ENCODE peak calls at places on chromosomes 16 and 17, in ten cellular contexts. One of them, this sample, is unnamed. For H3K4me1, the result is how much of the 10 kb centered on the place peaks cover.

GRCh38 chr17:67111808-67112207 is 67.5 kb downstream of the CACNG1 start:
- DNase-seq in mammary epithelial cell: no peak
- DNase-seq in hepatocyte: no peak
- DNase-seq in uterus: no peak
- DNase-seq in CD8-positive, alpha-beta T cell: no peak
- DNase-seq in aorta: no peak
- DNase-seq in endodermal cell: no peak
- DNase-seq in breast epithelium: no peak
- DNase-seq in small intestine: peak
- DNase-seq in pancreas: no peak
- DNase-seq in this sample: no peak

GRCh38 chr17:40177275-40177874 is at the start of gene RAPGEFL1:
- DNase-seq in mammary epithelial cell: peak
- DNase-seq in hepatocyte: peak
- DNase-seq in uterus: peak
- DNase-seq in CD8-positive, alpha-beta T cell: peak
- DNase-seq in aorta: peak
- DNase-seq in endodermal cell: peak
- DNase-seq in breast epithelium: peak
- DNase-seq in small intestine: peak
- DNase-seq in pancreas: peak
- DNase-seq in this sample: peak

GRCh38 chr16:14377326-14377725 is 252.7 kb downstream of the PARN start:
- DNase-seq in mammary epithelial cell: no peak
- DNase-seq in hepatocyte: no peak
- DNase-seq in uterus: no peak
- DNase-seq in CD8-positive, alpha-beta T cell: no peak
- DNase-seq in aorta: no peak
- DNase-seq in endodermal cell: no peak
- DNase-seq in breast epithelium: no peak
- DNase-seq in small intestine: no peak
- DNase-seq in pancreas: no peak
- DNase-seq in this sample: no peak

GRCh38 chr17:80625627-80626026 is 81.0 kb downstream of the RPTOR start:
- DNase-seq in mammary epithelial cell: no peak
- DNase-seq in hepatocyte: no peak
- DNase-seq in uterus: no peak
- DNase-seq in CD8-positive, alpha-beta T cell: no peak
- DNase-seq in aorta: no peak
- DNase-seq in endodermal cell: peak
- DNase-seq in breast epithelium: no peak
- DNase-seq in small intestine: no peak
- DNase-seq in pancreas: no peak
- DNase-seq in this sample: no peak

GRCh38 chr16:53415504-53415903 is 18.8 kb upstream of the RBL2 start:
- DNase-seq in mammary epithelial cell: peak
- DNase-seq in hepatocyte: peak
- DNase-seq in uterus: no peak
- DNase-seq in CD8-positive, alpha-beta T cell: no peak
- DNase-seq in aorta: no peak
- DNase-seq in endodermal cell: peak
- DNase-seq in breast epithelium: no peak
- DNase-seq in small intestine: peak
- DNase-seq in pancreas: no peak
- DNase-seq in this sample: no peak

GRCh38 chr17:33137411-33137810 is 145.8 kb downstream of the SPACA3 start:
- DNase-seq in mammary epithelial cell: no peak
- DNase-seq in hepatocyte: no peak
- DNase-seq in uterus: no peak
- DNase-seq in CD8-positive, alpha-beta T cell: no peak
- DNase-seq in aorta: no peak
- DNase-seq in endodermal cell: no peak
- DNase-seq in breast epithelium: no peak
- DNase-seq in small intestine: no peak
- DNase-seq in pancreas: no peak
- DNase-seq in this sample: no peak

GRCh38 chr17:65370669-65371126 is 190.8 kb downstream of the AXIN2 start:
- DNase-seq in mammary epithelial cell: no peak
- DNase-seq in hepatocyte: peak
- DNase-seq in uterus: no peak
- DNase-seq in CD8-positive, alpha-beta T cell: no peak
- DNase-seq in aorta: no peak
- DNase-seq in endodermal cell: peak
- DNase-seq in breast epithelium: no peak
- DNase-seq in small intestine: peak
- DNase-seq in pancreas: peak
- DNase-seq in this sample: no peak

GRCh38 chr16:73916839-73917594 is 379.6 kb upstream of the PSMD7 start:
- DNase-seq in mammary epithelial cell: no peak
- DNase-seq in hepatocyte: peak
- DNase-seq in uterus: no peak
- DNase-seq in CD8-positive, alpha-beta T cell: no peak
- DNase-seq in aorta: no peak
- DNase-seq in endodermal cell: no peak
- DNase-seq in breast epithelium: no peak
- DNase-seq in small intestine: no peak
- DNase-seq in pancreas: no peak
- DNase-seq in this sample: no peak

GRCh38 chr16:57470683-57471082 is 8.2 kb downstream of the POLR2C start:
- DNase-seq in mammary epithelial cell: no peak
- DNase-seq in hepatocyte: peak
- DNase-seq in uterus: peak
- DNase-seq in CD8-positive, alpha-beta T cell: no peak
- DNase-seq in aorta: no peak
- DNase-seq in endodermal cell: no peak
- DNase-seq in breast epithelium: peak
- DNase-seq in small intestine: peak
- DNase-seq in pancreas: peak
- DNase-seq in this sample: peak

GRCh38 chr17:16915752-16916556 is 56.0 kb downstream of the TNFRSF13B start:
- DNase-seq in mammary epithelial cell: peak
- DNase-seq in hepatocyte: peak
- DNase-seq in uterus: no peak
- DNase-seq in CD8-positive, alpha-beta T cell: no peak
- DNase-seq in aorta: peak
- DNase-seq in endodermal cell: peak
- DNase-seq in breast epithelium: peak
- DNase-seq in small intestine: peak
- DNase-seq in pancreas: peak
- DNase-seq in this sample: no peak

GRCh38 chr17:51873302-51873701 is 285.2 kb downstream of the CA10 start:
- DNase-seq in mammary epithelial cell: no peak
- DNase-seq in hepatocyte: no peak
- DNase-seq in uterus: no peak
- DNase-seq in CD8-positive, alpha-beta T cell: no peak
- DNase-seq in aorta: no peak
- DNase-seq in endodermal cell: peak
- DNase-seq in breast epithelium: no peak
- DNase-seq in small intestine: no peak
- DNase-seq in pancreas: no peak
- DNase-seq in this sample: no peak

GRCh38 chr16:85577899-85578598 is 35.1 kb upstream of the GSE1 start:
- DNase-seq in mammary epithelial cell: no peak
- DNase-seq in hepatocyte: no peak
- DNase-seq in uterus: no peak
- DNase-seq in CD8-positive, alpha-beta T cell: no peak
- DNase-seq in aorta: no peak
- DNase-seq in endodermal cell: no peak
- DNase-seq in breast epithelium: no peak
- DNase-seq in small intestine: no peak
- DNase-seq in pancreas: no peak
- DNase-seq in this sample: no peak

GRCh38 chr16:85579199-85579598 is 33.9 kb upstream of the GSE1 start:
- DNase-seq in mammary epithelial cell: no peak
- DNase-seq in hepatocyte: no peak
- DNase-seq in uterus: no peak
- DNase-seq in CD8-positive, alpha-beta T cell: no peak
- DNase-seq in aorta: no peak
- DNase-seq in endodermal cell: peak
- DNase-seq in breast epithelium: no peak
- DNase-seq in small intestine: no peak
- DNase-seq in pancreas: no peak
- DNase-seq in this sample: no peak

GRCh38 chr16:85580684-85581083 is 32.4 kb upstream of the GSE1 start:
- DNase-seq in mammary epithelial cell: no peak
- DNase-seq in hepatocyte: no peak
- DNase-seq in uterus: no peak
- DNase-seq in CD8-positive, alpha-beta T cell: no peak
- DNase-seq in aorta: no peak
- DNase-seq in endodermal cell: no peak
- DNase-seq in breast epithelium: no peak
- DNase-seq in small intestine: no peak
- DNase-seq in pancreas: no peak
- DNase-seq in this sample: no peak

GRCh38 chr16:85578599-85578948 is 34.5 kb upstream of the GSE1 start:
- DNase-seq in mammary epithelial cell: no peak
- DNase-seq in hepatocyte: no peak
- DNase-seq in uterus: no peak
- DNase-seq in CD8-positive, alpha-beta T cell: no peak
- DNase-seq in aorta: no peak
- DNase-seq in endodermal cell: no peak
- DNase-seq in breast epithelium: no peak
- DNase-seq in small intestine: no peak
- DNase-seq in pancreas: no peak
- DNase-seq in this sample: no peak

GRCh38 chr16:85579883-85580607 is 33.1 kb upstream of the GSE1 start:
- DNase-seq in mammary epithelial cell: no peak
- DNase-seq in hepatocyte: no peak
- DNase-seq in uterus: no peak
- DNase-seq in CD8-positive, alpha-beta T cell: no peak
- DNase-seq in aorta: no peak
- DNase-seq in endodermal cell: no peak
- DNase-seq in breast epithelium: no peak
- DNase-seq in small intestine: no peak
- DNase-seq in pancreas: no peak
- DNase-seq in this sample: no peak
- H3K4me1 ChIP-seq in mammary epithelial cell: under half
- H3K4me1 ChIP-seq in hepatocyte: half or more
- H3K4me1 ChIP-seq in uterus: under half
- H3K4me1 ChIP-seq in CD8-positive, alpha-beta T cell: under half
- H3K4me1 ChIP-seq in aorta: under half
- H3K4me1 ChIP-seq in endodermal cell: under half
- H3K4me1 ChIP-seq in breast epithelium: under half
- H3K4me1 ChIP-seq in small intestine: under half
- H3K4me1 ChIP-seq in pancreas: under half
- H3K4me1 ChIP-seq in this sample: half or more

GRCh38 chr17:9199474-9200196 is 178.3 kb downstream of the NTN1 start:
- DNase-seq in mammary epithelial cell: no peak
- DNase-seq in hepatocyte: no peak
- DNase-seq in uterus: no peak
- DNase-seq in CD8-positive, alpha-beta T cell: no peak
- DNase-seq in aorta: no peak
- DNase-seq in endodermal cell: peak
- DNase-seq in breast epithelium: no peak
- DNase-seq in small intestine: no peak
- DNase-seq in pancreas: no peak
- DNase-seq in this sample: no peak
- H3K4me1 ChIP-seq in mammary epithelial cell: under half
- H3K4me1 ChIP-seq in hepatocyte: under half
- H3K4me1 ChIP-seq in uterus: under half
- H3K4me1 ChIP-seq in CD8-positive, alpha-beta T cell: under half
- H3K4me1 ChIP-seq in aorta: under half
- H3K4me1 ChIP-seq in endodermal cell: under half
- H3K4me1 ChIP-seq in breast epithelium: under half
- H3K4me1 ChIP-seq in small intestine: under half
- H3K4me1 ChIP-seq in pancreas: under half
- H3K4me1 ChIP-seq in this sample: under half

GRCh38 chr16:48999508-48999907 is 282.1 kb downstream of the CBLN1 start:
- DNase-seq in mammary epithelial cell: no peak
- DNase-seq in hepatocyte: no peak
- DNase-seq in uterus: no peak
- DNase-seq in CD8-positive, alpha-beta T cell: no peak
- DNase-seq in aorta: no peak
- DNase-seq in endodermal cell: no peak
- DNase-seq in breast epithelium: no peak
- DNase-seq in small intestine: no peak
- DNase-seq in pancreas: no peak
- DNase-seq in this sample: no peak

GRCh38 chr16:48997946-48998345 is 283.7 kb downstream of the CBLN1 start:
- DNase-seq in mammary epithelial cell: no peak
- DNase-seq in hepatocyte: no peak
- DNase-seq in uterus: no peak
- DNase-seq in CD8-positive, alpha-beta T cell: no peak
- DNase-seq in aorta: no peak
- DNase-seq in endodermal cell: no peak
- DNase-seq in breast epithelium: no peak
- DNase-seq in small intestine: no peak
- DNase-seq in pancreas: no peak
- DNase-seq in this sample: no peak

GRCh38 chr16:48999034-48999433 is 282.6 kb downstream of the CBLN1 start:
- DNase-seq in mammary epithelial cell: no peak
- DNase-seq in hepatocyte: peak
- DNase-seq in uterus: no peak
- DNase-seq in CD8-positive, alpha-beta T cell: no peak
- DNase-seq in aorta: no peak
- DNase-seq in endodermal cell: no peak
- DNase-seq in breast epithelium: no peak
- DNase-seq in small intestine: no peak
- DNase-seq in pancreas: no peak
- DNase-seq in this sample: no peak

GRCh38 chr16:49000594-49000993 is 281.0 kb downstream of the CBLN1 start:
- DNase-seq in mammary epithelial cell: peak
- DNase-seq in hepatocyte: peak
- DNase-seq in uterus: no peak
- DNase-seq in CD8-positive, alpha-beta T cell: no peak
- DNase-seq in aorta: no peak
- DNase-seq in endodermal cell: peak
- DNase-seq in breast epithelium: no peak
- DNase-seq in small intestine: peak
- DNase-seq in pancreas: no peak
- DNase-seq in this sample: no peak

DNA sequence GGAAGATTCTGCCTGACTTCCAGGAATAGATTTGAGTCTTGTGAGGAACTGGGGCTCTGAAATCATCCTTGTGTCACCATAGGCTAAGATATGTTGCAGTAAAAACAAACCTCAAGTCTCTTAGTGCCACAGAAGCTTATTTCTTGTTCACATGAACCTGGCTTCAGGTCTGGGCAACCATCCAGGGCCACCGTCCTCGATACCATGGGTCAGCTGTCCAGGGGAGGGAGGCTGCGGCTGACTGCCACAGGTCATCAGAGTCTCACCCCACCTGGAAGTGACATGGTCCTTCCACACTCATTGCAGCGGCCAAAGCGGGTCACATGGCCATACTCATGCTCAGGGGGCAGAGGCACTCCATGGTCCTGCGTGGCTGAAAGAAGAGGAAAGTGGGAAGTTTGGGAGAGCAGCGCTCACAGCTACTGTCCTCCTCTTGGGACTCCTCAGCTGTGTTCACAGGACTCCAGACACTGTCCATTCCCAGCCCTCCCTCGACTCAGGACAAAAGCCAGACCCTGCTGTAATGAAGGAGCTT is 284.5 kb downstream of the CBLN1 start:
- DNase-seq in mammary epithelial cell: no peak
- DNase-seq in hepatocyte: no peak
- DNase-seq in uterus: no peak
- DNase-seq in CD8-positive, alpha-beta T cell: no peak
- DNase-seq in aorta: no peak
- DNase-seq in endodermal cell: no peak
- DNase-seq in breast epithelium: no peak
- DNase-seq in small intestine: no peak
- DNase-seq in pancreas: no peak
- DNase-seq in this sample: no peak
- H3K4me1 ChIP-seq in mammary epithelial cell: under half
- H3K4me1 ChIP-seq in hepatocyte: under half
- H3K4me1 ChIP-seq in uterus: under half
- H3K4me1 ChIP-seq in CD8-positive, alpha-beta T cell: under half
- H3K4me1 ChIP-seq in aorta: under half
- H3K4me1 ChIP-seq in endodermal cell: under half
- H3K4me1 ChIP-seq in breast epithelium: under half
- H3K4me1 ChIP-seq in small intestine: under half
- H3K4me1 ChIP-seq in pancreas: under half
- H3K4me1 ChIP-seq in this sample: under half

GRCh38 chr16:49532243-49532870 is 158.8 kb downstream of the C16orf78 start:
- DNase-seq in mammary epithelial cell: no peak
- DNase-seq in hepatocyte: no peak
- DNase-seq in uterus: no peak
- DNase-seq in CD8-positive, alpha-beta T cell: no peak
- DNase-seq in aorta: peak
- DNase-seq in endodermal cell: no peak
- DNase-seq in breast epithelium: no peak
- DNase-seq in small intestine: no peak
- DNase-seq in pancreas: no peak
- DNase-seq in this sample: no peak
- H3K4me1 ChIP-seq in mammary epithelial cell: under half
- H3K4me1 ChIP-seq in hepatocyte: under half
- H3K4me1 ChIP-seq in uterus: under half
- H3K4me1 ChIP-seq in CD8-positive, alpha-beta T cell: under half
- H3K4me1 ChIP-seq in aorta: under half
- H3K4me1 ChIP-seq in endodermal cell: under half
- H3K4me1 ChIP-seq in breast epithelium: under half
- H3K4me1 ChIP-seq in small intestine: under half
- H3K4me1 ChIP-seq in pancreas: under half
- H3K4me1 ChIP-seq in this sample: under half